ENCODE peak calls at places on chromosomes 5 and 9, in seven cellular contexts. C is B cell; L is cardiac fibroblast; K is HFF-Myc; Z is esophagus squamous epithelium; G is activated CD8-positive, alpha-beta T cell treated with anti-CD3 and anti-CD28 coated beads for 36 hours; E is fibroblast of lung. H is an unnamed sample.

GRCh38 chr9:137391411-137391754 is 31.6 kb downstream of the EXD3 start:
- DNase-seq in L (no peak), G (no peak), Z (no peak), K (no peak), E (no peak), C (no peak), H (no peak)

GRCh38 chr5:79448336-79448735 is 65.6 kb downstream of the HOMER1 start:
- DNase-seq in C (no peak), K (no peak), Z (no peak), G (no peak), L (peak; percentile 81), E (peak; percentile 83), H (no peak)

GRCh38 chr5:22754155-22754554 is 99.0 kb downstream of the CDH12 start:
- DNase-seq in L (no peak), K (no peak), Z (no peak), C (no peak), E (no peak), G (no peak), H (no peak)

GRCh38 chr5:132203464-132203818 is 24.2 kb downstream of the P4HA2 start:
- DNase-seq in Z (no peak), L (peak; percentile 57), G (no peak), K (no peak), C (no peak), E (peak; percentile 72), H (no peak)

GRCh38 chr9:118533850-118534249 is 829.6 kb downstream of the TLR4 start:
- DNase-seq in K (no peak), Z (no peak), C (no peak), E (no peak), L (no peak), G (no peak), H (no peak)

GRCh38 chr5:59483971-59484472 is 409.5 kb downstream of the PDE4D start:
- DNase-seq in E (peak; percentile 87), Z (no peak), G (peak; percentile 27), C (no peak), L (peak; percentile 35), K (peak; percentile 19), H (no peak)

GRCh38 chr9:133995012-133995896 is 3.1 kb upstream of the VAV2 start:
- DNase-seq in C (no peak), G (peak; percentile 45), E (peak; percentile 60), Z (no peak), K (no peak), L (no peak), H (no peak)

GRCh38 chr9:124698265-124698664 is 72.8 kb downstream of the NR6A1 start:
- DNase-seq in L (peak; percentile 89), Z (no peak), K (no peak), G (no peak), E (peak; percentile 88), C (no peak), H (no peak)

GRCh38 chr9:93071464-93071863 is 13.0 kb downstream of the SUSD3 start:
- DNase-seq in E (peak; percentile 25), Z (no peak), L (peak; percentile 42), K (no peak), G (peak; percentile 57), C (no peak), H (no peak)

GRCh38 chr5:75239681-75240080 is 3.0 kb upstream of the ANKRD31 start:
- DNase-seq in Z (no peak), G (no peak), K (no peak), C (no peak), E (peak; percentile 50), L (no peak), H (no peak)

GRCh38 chr5:154446183-154447073 is 631 bp downstream of the SAP30L start:
- DNase-seq in L (peak; percentile 58), E (peak; percentile 77), K (no peak), G (peak; percentile 52), Z (no peak), C (peak; percentile 65), H (peak; percentile 62)

GRCh38 chr9:121954477-121955175 is 138.5 kb downstream of the TTLL11 start:
- DNase-seq in L (peak; percentile 79), G (no peak), E (peak; percentile 85), C (no peak), K (no peak), Z (no peak), H (no peak)

GRCh38 chr9:69611221-69611620 is 61.0 kb downstream of the APBA1 start:
- DNase-seq in L (no peak), Z (no peak), G (no peak), K (no peak), E (no peak), C (no peak), H (no peak)

GRCh38 chr5:127872494-127872893 is 169.3 kb downstream of the CCDC192 start:
- DNase-seq in L (peak; percentile 76), E (no peak), K (no peak), Z (no peak), C (no peak), G (no peak), H (peak; percentile 26)

GRCh38 chr5:32076699-32077695 is 97.1 kb downstream of the GOLPH3 start:
- DNase-seq in L (peak; percentile 81), E (peak; percentile 87), G (peak; percentile 69), Z (no peak), C (no peak), K (peak; percentile 42), H (peak; percentile 46)

GRCh38 chr5:151144922-151145321 is 12.7 kb downstream of the ANXA6 start:
- DNase-seq in G (no peak), C (no peak), L (no peak), K (no peak), Z (no peak), E (no peak), H (no peak)

GRCh38 chr9:27835286-27835685 is 262.0 kb upstream of the C9orf72 start:
- DNase-seq in Z (no peak), C (no peak), E (no peak), G (no peak), L (no peak), K (no peak), H (no peak)

GRCh38 chr9:98101868-98102273 is 17.2 kb downstream of the TRIM14 start:
- DNase-seq in K (no peak), E (peak; percentile 25), Z (peak; percentile 34), L (no peak), G (peak; percentile 89), C (peak; percentile 74), H (no peak)

GRCh38 chr5:174892742-174893141 is 168.4 kb downstream of the MSX2 start:
- DNase-seq in G (no peak), C (no peak), Z (no peak), K (no peak), L (no peak), E (no peak), H (no peak)

GRCh38 chr5:107917983-107918382 is 247.2 kb upstream of the EFNA5 start:
- DNase-seq in K (no peak), G (no peak), L (peak; percentile 18), C (no peak), Z (no peak), E (peak; percentile 23), H (no peak)

GRCh38 chr5:141617682-141618029 is 1.1 kb downstream of the DIAPH1 start:
- DNase-seq in L (peak; percentile 28), G (no peak), E (no peak), C (no peak), Z (no peak), K (no peak), H (no peak)

GRCh38 chr5:139481580-139482049 is 943 bp downstream of the STING1 start:
- DNase-seq in L (peak; percentile 58), C (peak; percentile 28), E (no peak), K (no peak), Z (no peak), G (no peak), H (no peak)
- TF ChIP-seq CTCF in L (peak; percentile 39), C (no peak), E (peak; percentile 28), K (peak; percentile 34), Z (peak; percentile 61), G (no peak), H (no peak)

GRCh38 chr5:39106332-39106731 is 32.1 kb upstream of the RICTOR start:
- DNase-seq in G (no peak), C (no peak), E (no peak), Z (no peak), K (no peak), L (peak; percentile 54), H (no peak)
- TF ChIP-seq CTCF in G (peak; percentile 6), C (peak; percentile 34), E (peak; percentile 23), Z (peak; percentile 26), K (no peak), L (peak; percentile 39), H (peak; percentile 50)

DNA sequence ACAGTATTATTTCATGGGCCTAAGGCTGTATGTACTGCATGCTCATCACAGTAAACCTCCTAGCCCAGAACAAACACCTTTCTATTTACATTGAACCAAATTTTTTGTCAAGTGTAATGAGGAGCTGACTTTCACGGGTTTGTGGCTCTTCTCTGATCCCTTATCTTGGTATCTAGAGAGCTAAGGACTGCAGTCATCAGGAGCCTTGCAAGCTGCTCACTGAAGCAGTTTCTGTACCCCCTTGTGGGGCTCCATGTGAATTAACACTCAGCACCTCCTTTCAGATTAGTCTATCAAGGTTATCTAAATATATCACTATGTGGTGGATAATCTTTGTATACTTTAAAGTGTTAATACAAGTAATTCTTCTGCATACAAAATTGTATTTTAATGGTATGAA is 108.2 kb downstream of the AUH start:
- DNase-seq in K (no peak), Z (no peak), E (no peak), G (peak; percentile 56), L (no peak), C (no peak), H (no peak)
- TF ChIP-seq CTCF in K (no peak), Z (peak; percentile 19), E (no peak), G (peak; percentile 15), L (peak; percentile 5), C (no peak), H (no peak)

DNA sequence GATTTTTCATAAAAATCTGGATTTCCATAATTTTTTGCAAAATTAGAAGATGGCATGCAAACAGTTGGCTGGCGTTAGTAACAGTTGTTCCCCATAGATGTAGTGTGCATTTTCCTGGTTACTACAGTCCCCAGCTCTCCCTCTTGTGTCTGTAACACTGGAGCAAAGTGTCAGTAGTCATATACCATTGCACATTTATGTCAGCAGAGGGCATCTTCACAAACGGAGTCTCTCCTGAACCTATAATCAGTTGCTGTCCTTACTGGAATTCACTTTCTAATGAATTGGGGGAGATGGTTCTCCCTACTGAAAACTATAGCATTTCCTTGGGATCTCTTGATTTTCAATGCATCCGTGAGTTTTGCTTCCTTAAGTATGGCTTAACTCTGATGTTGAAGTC is 44.7 kb upstream of the DMAC1 start:
- DNase-seq in K (no peak), E (peak; percentile 7), G (no peak), Z (no peak), L (peak; percentile 11), C (peak; percentile 25), H (peak; percentile 31)
- TF ChIP-seq CTCF in K (peak; percentile 18), E (peak; percentile 50), G (peak; percentile 57), Z (peak; percentile 42), L (peak; percentile 6), C (peak; percentile 69), H (no peak)

GRCh38 chr9:34252670-34253459 is 74.0 kb downstream of the UBAP1 start:
- DNase-seq in L (peak; percentile 74), G (peak; percentile 79), Z (no peak), C (peak; percentile 65), K (no peak), E (peak; percentile 72), H (peak; percentile 75)

GRCh38 chr9:34254966-34255825 is 73.9 kb downstream of the KIF24 start:
- DNase-seq in K (no peak), Z (no peak), G (no peak), E (no peak), C (no peak), L (peak; percentile 60), H (no peak)

GRCh38 chr9:34254141-34254913 is 74.7 kb downstream of the KIF24 start:
- DNase-seq in L (peak; percentile 91), K (no peak), G (no peak), Z (no peak), C (no peak), E (peak; percentile 87), H (no peak)

GRCh38 chr9:34252016-34252415 is 73.2 kb downstream of the UBAP1 start:
- DNase-seq in E (peak; percentile 61), C (no peak), Z (no peak), K (no peak), G (no peak), L (peak; percentile 48), H (no peak)

GRCh38 chr9:34253460-34253837 is 74.6 kb downstream of the UBAP1 start:
- DNase-seq in E (peak; percentile 53), L (peak; percentile 72), G (no peak), Z (no peak), C (no peak), K (no peak), H (no peak)
- TF ChIP-seq CTCF in E (peak; percentile 53), L (peak; percentile 59), G (no peak), Z (no peak), C (no peak), K (no peak), H (no peak)